ENCODE peak calls at places on chromosomes 13 and 19, in seven cellular contexts. W, P, R, C, I, O and Z are unnamed samples.
A peak's percentile ranks its signal among the peaks of the same experiment; 100 is the strongest.

GRCh38 chr19:21824679-21825078 is 11.3 kb downstream of the ZNF43 start:
- DNase-seq in P (no peak), C (no peak), O (no peak), W (no peak), I (no peak), R (no peak), Z (no peak)

GRCh38 chr13:49421391-49421790 is 22.5 kb downstream of the CAB39L start:
- DNase-seq in P (no peak), W (no peak), I (no peak), C (peak; percentile 8), R (peak; percentile 46), O (peak; percentile 11), Z (peak; percentile 6)

GRCh38 chr13:21069561-21070004 is 8.2 kb upstream of the LATS2 start:
- DNase-seq in I (peak; percentile 81), P (no peak), R (peak; percentile 98), W (no peak), C (peak; percentile 96), O (no peak), Z (no peak)

GRCh38 chr19:46859637-46860124 is 1.1 kb upstream of the ARHGAP35 start:
- DNase-seq in I (no peak), W (no peak), R (peak; percentile 74), C (no peak), P (no peak), O (no peak), Z (no peak)

GRCh38 chr19:33202546-33203507 is 8.7 kb downstream of the LRP3 start:
- DNase-seq in P (no peak), R (no peak), C (no peak), W (no peak), O (no peak), I (no peak), Z (no peak)

GRCh38 chr13:92224825-92225224 is 826.4 kb downstream of the GPC5 start:
- DNase-seq in C (no peak), I (no peak), P (no peak), W (no peak), R (no peak), O (no peak), Z (no peak)

GRCh38 chr13:48412100-48412556 is 785 bp downstream of the LPAR6 start:
- DNase-seq in P (no peak), C (peak; percentile 51), W (no peak), I (peak; percentile 34), R (peak; percentile 45), O (no peak), Z (no peak)

GRCh38 chr19:1154731-1155351 is 19.2 kb downstream of the SBNO2 start:
- DNase-seq in P (peak; percentile 80), R (peak; percentile 79), W (no peak), I (peak; percentile 84), C (peak; percentile 78), O (no peak), Z (no peak)

GRCh38 chr13:106432636-106433035 is 102.8 kb downstream of the EFNB2 start:
- DNase-seq in I (no peak), W (no peak), O (no peak), C (peak; percentile 70), P (no peak), R (peak; percentile 25), Z (no peak)

GRCh38 chr13:103386341-103386740 is 320.1 kb upstream of the SLC10A2 start:
- DNase-seq in I (peak; percentile 85), P (no peak), R (peak; percentile 3), C (peak; percentile 28), O (no peak), W (no peak), Z (no peak)

GRCh38 chr13:97502192-97502591 is 68.2 kb downstream of the RAP2A start:
- DNase-seq in O (no peak), P (no peak), I (no peak), C (no peak), R (no peak), W (no peak), Z (no peak)

GRCh38 chr19:2867025-2867991 is at the start of gene ZNF556:
- DNase-seq in P (no peak), C (peak; percentile 90), O (no peak), R (no peak), I (no peak), W (no peak), Z (peak; percentile 20)

GRCh38 chr13:41127746-41128145 is 4.9 kb downstream of the KBTBD6 start:
- DNase-seq in W (no peak), P (no peak), O (no peak), R (no peak), I (no peak), C (no peak), Z (no peak)

GRCh38 chr13:108409735-108410134 is 140.2 kb downstream of the TNFSF13B start:
- DNase-seq in C (no peak), R (no peak), W (no peak), I (no peak), P (no peak), O (no peak), Z (no peak)

GRCh38 chr19:15779756-15780476 is 7.5 kb upstream of the OR10H5 start:
- DNase-seq in O (no peak), W (no peak), I (peak; percentile 32), P (peak; percentile 21), R (no peak), C (no peak), Z (no peak)

GRCh38 chr13:27245610-27246009 is 5.7 kb upstream of the RPL21 start:
- DNase-seq in R (no peak), I (no peak), P (no peak), O (no peak), C (no peak), W (no peak), Z (no peak)

GRCh38 chr19:16449330-16449961 is 22.3 kb downstream of the EPS15L1 start:
- DNase-seq in O (no peak), P (no peak), C (no peak), R (peak; percentile 55), I (peak; percentile 26), W (no peak), Z (no peak)

GRCh38 chr19:39139305-39140194 is 14.0 kb downstream of the PAK4 start:
- DNase-seq in C (no peak), I (peak; percentile 78), R (no peak), W (no peak), P (no peak), O (no peak), Z (no peak)

GRCh38 chr13:88800505-88800904 is 1129.3 kb downstream of the SLITRK5 start:
- DNase-seq in I (no peak), C (peak; percentile 52), W (no peak), P (no peak), R (peak; percentile 30), O (no peak), Z (no peak)

GRCh38 chr13:74450976-74451375 is 316.8 kb upstream of the KLF12 start:
- DNase-seq in C (peak; percentile 78), I (no peak), O (no peak), P (no peak), W (no peak), R (peak; percentile 19), Z (no peak)